ENCODE peak calls at places on chromosomes 1 and 21, in four cellular contexts. One of them, this sample, is unnamed.

GRCh38 chr1:46202975-46203737 is at the start of gene LURAP1:
- DNase-seq in fibroblast of lung: peak
- DNase-seq in neural progenitor cell: peak
- DNase-seq in A549: no peak
- DNase-seq in this sample: no peak

GRCh38 chr1:207565546-207566468 is 69.8 kb downstream of the CR1 start:
- DNase-seq in neural progenitor cell: peak
- DNase-seq in A549: peak
- DNase-seq in fibroblast of lung: no peak
- DNase-seq in this sample: peak

GRCh38 chr1:24643362-24644346 is 552 bp downstream of the SRRM1 start:
- DNase-seq in fibroblast of lung: peak
- DNase-seq in A549: peak
- DNase-seq in neural progenitor cell: peak
- DNase-seq in this sample: peak

GRCh38 chr1:231683439-231684165 is 57.0 kb downstream of the DISC1 start:
- DNase-seq in neural progenitor cell: no peak
- DNase-seq in A549: no peak
- DNase-seq in fibroblast of lung: peak
- DNase-seq in this sample: no peak

GRCh38 chr1:156160744-156161181 is 7.4 kb downstream of the SEMA4A start:
- DNase-seq in fibroblast of lung: peak
- DNase-seq in A549: no peak
- DNase-seq in neural progenitor cell: peak
- DNase-seq in this sample: no peak

GRCh38 chr1:9164919-9165318 is 36.0 kb upstream of the GPR157 start:
- DNase-seq in fibroblast of lung: no peak
- DNase-seq in A549: no peak
- DNase-seq in neural progenitor cell: no peak
- DNase-seq in this sample: peak

GRCh38 chr21:26843912-26844257 is 1.3 kb downstream of the ADAMTS1 start:
- DNase-seq in fibroblast of lung: peak
- DNase-seq in A549: peak
- DNase-seq in neural progenitor cell: peak
- DNase-seq in this sample: peak

GRCh38 chr1:241747992-241748391 is 95.9 kb downstream of the WDR64 start:
- DNase-seq in neural progenitor cell: peak
- DNase-seq in fibroblast of lung: no peak
- DNase-seq in A549: no peak
- DNase-seq in this sample: no peak

GRCh38 chr1:240491156-240491555 is 120.8 kb downstream of the GREM2 start:
- DNase-seq in A549: peak
- DNase-seq in fibroblast of lung: peak
- DNase-seq in neural progenitor cell: no peak
- DNase-seq in this sample: peak

GRCh38 chr1:206766251-206766856 is 4.2 kb upstream of the IL19 start:
- DNase-seq in neural progenitor cell: peak
- DNase-seq in fibroblast of lung: peak
- DNase-seq in A549: no peak
- DNase-seq in this sample: peak

GRCh38 chr1:7948950-7949349 is 8.3 kb upstream of the TNFRSF9 start:
- DNase-seq in neural progenitor cell: no peak
- DNase-seq in fibroblast of lung: peak
- DNase-seq in A549: no peak
- DNase-seq in this sample: peak

GRCh38 chr1:112762541-112763141 is 47.5 kb upstream of the PPM1J start:
- DNase-seq in fibroblast of lung: peak
- DNase-seq in A549: no peak
- DNase-seq in neural progenitor cell: peak
- DNase-seq in this sample: peak

GRCh38 chr1:102628008-102628736 is 480.1 kb downstream of the COL11A1 start:
- DNase-seq in A549: peak
- DNase-seq in neural progenitor cell: no peak
- DNase-seq in fibroblast of lung: no peak
- DNase-seq in this sample: peak

GRCh38 chr1:160082926-160083325 is 1.6 kb downstream of the KCNJ9 start:
- DNase-seq in neural progenitor cell: no peak
- DNase-seq in fibroblast of lung: no peak
- DNase-seq in A549: no peak
- DNase-seq in this sample: no peak

GRCh38 chr1:9659328-9659727 is 7.8 kb downstream of the PIK3CD start:
- DNase-seq in fibroblast of lung: peak
- DNase-seq in A549: no peak
- DNase-seq in neural progenitor cell: no peak
- DNase-seq in this sample: peak

GRCh38 chr1:28104866-28105467 is 16.6 kb upstream of the EYA3 start:
- DNase-seq in A549: peak
- DNase-seq in neural progenitor cell: peak
- DNase-seq in fibroblast of lung: peak
- DNase-seq in this sample: peak

GRCh38 chr1:211579434-211580302 is 707 bp upstream of the SLC30A1 start:
- DNase-seq in fibroblast of lung: peak
- DNase-seq in neural progenitor cell: peak
- DNase-seq in A549: peak
- DNase-seq in this sample: peak

GRCh38 chr1:67097305-67097704 is 37.5 kb downstream of the C1orf141 start:
- DNase-seq in neural progenitor cell: peak
- DNase-seq in fibroblast of lung: no peak
- DNase-seq in A549: no peak
- DNase-seq in this sample: no peak

GRCh38 chr1:245177071-245177900 is 22.5 kb downstream of the KIF26B start:
- DNase-seq in neural progenitor cell: no peak
- DNase-seq in A549: no peak
- DNase-seq in fibroblast of lung: peak
- DNase-seq in this sample: peak

GRCh38 chr1:198893141-198893540 is 254.3 kb downstream of the PTPRC start:
- DNase-seq in fibroblast of lung: no peak
- DNase-seq in neural progenitor cell: no peak
- DNase-seq in A549: no peak
- DNase-seq in this sample: no peak

GRCh38 chr1:205939690-205940330 is 3.4 kb downstream of the SLC26A9 start:
- DNase-seq in fibroblast of lung: no peak
- DNase-seq in A549: peak
- DNase-seq in neural progenitor cell: peak
- DNase-seq in this sample: peak

GRCh38 chr1:145994391-145995120 is 1.8 kb downstream of the TXNIP start:
- DNase-seq in neural progenitor cell: no peak
- DNase-seq in fibroblast of lung: no peak
- DNase-seq in A549: no peak
- DNase-seq in this sample: no peak

GRCh38 chr1:8846263-8846662 is 28.8 kb upstream of the RERE start:
- DNase-seq in fibroblast of lung: no peak
- DNase-seq in neural progenitor cell: no peak
- DNase-seq in A549: no peak
- DNase-seq in this sample: no peak

GRCh38 chr1:109906160-109906838 is 4.3 kb upstream of the CSF1 start:
- DNase-seq in fibroblast of lung: no peak
- DNase-seq in A549: no peak
- DNase-seq in neural progenitor cell: no peak
- DNase-seq in this sample: no peak

GRCh38 chr1:50659107-50659628 is 235.9 kb upstream of the DMRTA2 start:
- DNase-seq in fibroblast of lung: no peak
- DNase-seq in neural progenitor cell: no peak
- DNase-seq in A549: no peak
- DNase-seq in this sample: no peak

GRCh38 chr1:43043695-43044094 is 85.0 kb upstream of the SLC2A1 start:
- DNase-seq in fibroblast of lung: no peak
- DNase-seq in neural progenitor cell: no peak
- DNase-seq in A549: no peak
- DNase-seq in this sample: no peak

GRCh38 chr1:54591127-54591756 is 32.1 kb downstream of the FAM151A start:
- DNase-seq in neural progenitor cell: no peak
- DNase-seq in fibroblast of lung: peak
- DNase-seq in A549: no peak
- DNase-seq in this sample: no peak

GRCh38 chr1:61332196-61332753 is 249.9 kb downstream of the NFIA start:
- DNase-seq in A549: no peak
- DNase-seq in fibroblast of lung: no peak
- DNase-seq in neural progenitor cell: no peak
- DNase-seq in this sample: no peak

GRCh38 chr1:61332796-61333195 is 250.4 kb downstream of the NFIA start:
- DNase-seq in neural progenitor cell: no peak
- DNase-seq in fibroblast of lung: no peak
- DNase-seq in A549: no peak
- DNase-seq in this sample: no peak

GRCh38 chr1:61330018-61330417 is 247.7 kb downstream of the NFIA start:
- DNase-seq in fibroblast of lung: no peak
- DNase-seq in A549: no peak
- DNase-seq in neural progenitor cell: no peak
- DNase-seq in this sample: peak

GRCh38 chr1:61329556-61329955 is 247.2 kb downstream of the NFIA start:
- DNase-seq in A549: no peak
- DNase-seq in neural progenitor cell: no peak
- DNase-seq in fibroblast of lung: no peak
- DNase-seq in this sample: no peak

DNA sequence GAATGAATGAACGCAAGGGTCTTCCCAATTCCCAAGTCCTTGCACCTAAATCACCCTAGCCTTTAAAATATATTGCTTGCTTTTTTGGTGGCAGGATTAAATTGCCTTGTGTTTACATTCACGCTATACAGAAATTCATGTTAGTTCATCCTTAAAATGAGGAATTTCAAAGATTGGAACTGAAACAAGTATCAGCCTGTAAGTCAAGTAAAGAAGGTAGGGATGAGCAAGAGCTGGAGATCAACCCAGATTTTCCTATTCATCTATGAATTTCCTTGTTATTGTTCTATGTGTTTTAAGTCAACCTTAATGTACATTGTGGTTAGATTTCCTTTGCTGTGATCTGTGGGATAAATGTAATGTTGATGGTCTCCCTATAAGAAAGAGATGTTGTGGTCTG is 248.2 kb downstream of the NFIA start:
- DNase-seq in A549: no peak
- DNase-seq in neural progenitor cell: no peak
- DNase-seq in fibroblast of lung: no peak
- DNase-seq in this sample: no peak
- H3K4me2 ChIP-seq in A549: no peak
- H3K4me2 ChIP-seq in neural progenitor cell: no peak
- H3K4me2 ChIP-seq in fibroblast of lung: no peak
- H3K4me2 ChIP-seq in this sample: no peak

DNA sequence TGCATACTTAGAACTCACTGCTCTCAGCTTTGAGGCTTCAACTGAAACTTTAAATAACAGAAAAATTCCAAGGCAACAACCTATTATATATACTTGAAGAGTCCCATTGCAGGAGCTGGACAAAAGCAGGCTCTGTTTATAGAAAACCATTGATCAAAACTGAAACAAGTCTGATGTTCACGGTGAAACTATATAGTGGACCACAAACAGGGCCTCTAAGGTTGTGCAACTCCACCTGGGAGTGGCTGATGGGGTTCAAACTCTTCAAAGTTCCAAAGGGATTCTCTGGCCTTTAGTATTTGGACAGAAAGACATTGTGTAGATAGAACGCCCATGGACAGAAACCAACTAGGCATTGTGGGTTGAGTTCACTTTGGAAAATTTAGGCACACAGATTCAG is 140.3 kb downstream of the ZC3H11B start:
- DNase-seq in fibroblast of lung: no peak
- DNase-seq in neural progenitor cell: no peak
- DNase-seq in A549: no peak
- DNase-seq in this sample: no peak
- H3K4me2 ChIP-seq in fibroblast of lung: no peak
- H3K4me2 ChIP-seq in neural progenitor cell: no peak
- H3K4me2 ChIP-seq in A549: no peak
- H3K4me2 ChIP-seq in this sample: no peak

DNA sequence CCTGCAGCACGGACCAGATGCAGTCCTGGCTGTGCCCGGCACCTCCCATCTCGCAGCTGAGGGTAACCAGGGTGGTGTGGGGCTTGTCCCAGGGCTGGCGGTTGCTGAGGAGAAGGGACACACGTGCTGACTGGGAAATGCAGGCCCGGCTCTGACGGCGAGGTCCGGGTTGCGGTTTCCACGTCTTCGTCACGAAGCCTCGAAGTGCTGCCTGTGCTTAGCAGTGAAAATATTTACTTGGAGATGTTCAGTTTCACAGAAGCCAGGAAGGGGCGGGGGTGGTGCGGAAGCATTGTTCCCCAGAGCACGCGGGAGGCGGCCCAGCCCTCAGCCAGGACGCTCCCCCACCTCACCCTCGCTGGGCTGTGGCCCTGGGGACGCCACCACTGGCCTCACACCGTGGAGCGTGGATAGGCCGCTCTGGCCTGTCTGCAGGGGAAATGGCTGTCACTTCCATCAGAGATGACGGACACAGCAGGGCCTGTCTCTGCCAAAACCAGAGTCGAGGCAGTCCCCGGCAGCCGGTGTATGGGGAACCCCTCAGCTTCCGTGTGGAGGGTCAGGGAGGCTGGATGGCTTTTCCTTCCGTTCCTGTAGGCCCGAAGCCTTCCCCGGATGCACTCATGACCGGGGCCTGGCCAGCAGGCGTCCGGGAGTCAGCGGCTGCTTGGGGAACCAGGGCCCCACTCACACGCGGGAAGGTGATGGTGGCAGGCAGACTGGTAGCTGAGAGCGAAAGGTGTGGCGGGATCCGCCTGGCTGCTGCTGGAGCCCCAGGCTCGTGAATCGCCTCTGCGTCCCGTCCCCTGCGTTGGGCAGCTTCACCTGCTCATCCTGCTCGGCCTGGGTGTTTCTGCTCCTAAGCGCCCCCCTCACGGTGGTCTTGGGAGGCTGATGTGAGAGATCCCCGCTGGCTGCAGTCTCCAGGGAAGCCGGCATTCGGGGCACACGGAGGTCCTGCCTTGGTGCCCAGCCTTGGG is 14.7 kb upstream of the POFUT2 start:
- DNase-seq in A549: no peak
- DNase-seq in neural progenitor cell: no peak
- DNase-seq in fibroblast of lung: no peak
- DNase-seq in this sample: no peak
- H3K4me2 ChIP-seq in A549: no peak
- H3K4me2 ChIP-seq in neural progenitor cell: no peak
- H3K4me2 ChIP-seq in fibroblast of lung: no peak
- H3K4me2 ChIP-seq in this sample: no peak

DNA sequence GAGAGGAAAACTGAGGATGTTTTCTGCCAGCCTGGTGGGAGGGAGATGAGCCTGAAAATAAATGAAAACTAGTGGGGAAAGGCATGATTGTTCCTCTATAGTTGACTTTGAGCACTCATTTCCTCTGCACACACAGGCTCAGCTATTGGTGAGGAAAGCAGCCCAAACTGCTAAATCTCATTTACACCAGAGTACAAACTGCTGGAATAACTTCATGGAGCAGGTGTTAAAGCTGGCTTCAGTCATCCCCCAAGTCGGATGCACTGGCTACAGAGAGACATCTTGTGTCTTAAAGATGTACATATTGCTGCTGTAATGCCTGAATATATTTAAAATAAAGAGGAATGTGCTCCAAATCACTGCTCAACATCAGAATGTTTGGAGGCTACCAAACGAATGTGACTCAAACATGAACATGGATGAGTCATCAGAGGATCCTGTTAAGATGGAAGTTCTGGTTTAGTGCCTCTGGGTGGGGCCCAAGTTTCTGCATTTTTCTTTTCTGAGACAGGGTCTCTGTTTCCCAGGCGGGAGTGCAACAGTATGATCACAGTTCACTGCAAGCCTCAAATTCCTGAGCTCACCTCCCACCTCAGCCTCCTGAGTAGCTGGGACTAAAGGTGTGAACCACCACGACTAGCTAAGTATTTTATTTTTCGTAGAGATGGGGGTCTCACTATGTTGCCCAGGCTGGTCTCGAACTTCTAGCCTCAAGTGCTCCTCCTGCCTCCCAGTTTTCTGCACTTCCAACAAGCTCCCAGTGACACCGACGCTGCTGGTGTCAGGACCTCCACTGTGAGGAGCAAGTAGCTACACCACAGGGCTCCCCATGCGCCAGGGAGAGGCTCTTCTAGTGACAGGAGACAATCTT is 79.0 kb upstream of the KRTAP19-8 start:
- DNase-seq in fibroblast of lung: peak
- DNase-seq in neural progenitor cell: no peak
- DNase-seq in A549: no peak
- DNase-seq in this sample: peak
- H3K4me2 ChIP-seq in fibroblast of lung: peak
- H3K4me2 ChIP-seq in neural progenitor cell: no peak
- H3K4me2 ChIP-seq in A549: no peak
- H3K4me2 ChIP-seq in this sample: peak

This sample was measured in PC-3.